ENCODE peak calls at places on chromosomes 13 and 19, in five cellular contexts. One of them, this sample, is unnamed.

GRCh38 chr19:55525289-55526101 is 11.4 kb downstream of the SBK2 start:
- DNase-seq in M059J: no peak
- DNase-seq in fibroblast of the conjunctiva: no peak
- DNase-seq in NCI-H1092: no peak
- DNase-seq in CD8-positive, alpha-beta memory T cell: no peak
- DNase-seq in this sample: no peak

GRCh38 chr19:54430306-54431254 is 15.3 kb downstream of the TTYH1 start:
- DNase-seq in M059J: peak; percentile 17
- DNase-seq in fibroblast of the conjunctiva: no peak
- DNase-seq in NCI-H1092: no peak
- DNase-seq in CD8-positive, alpha-beta memory T cell: peak; percentile 32
- DNase-seq in this sample: peak; percentile 80

GRCh38 chr13:51158923-51159322 is 47.8 kb upstream of the C13orf42 start:
- DNase-seq in M059J: peak; percentile 3
- DNase-seq in fibroblast of the conjunctiva: peak; percentile 9
- DNase-seq in NCI-H1092: no peak
- DNase-seq in CD8-positive, alpha-beta memory T cell: no peak
- DNase-seq in this sample: peak; percentile 45

GRCh38 chr13:39676315-39676876 is 20.9 kb downstream of the COG6 start:
- DNase-seq in M059J: peak; percentile 50
- DNase-seq in fibroblast of the conjunctiva: peak; percentile 37
- DNase-seq in NCI-H1092: peak; percentile 3
- DNase-seq in CD8-positive, alpha-beta memory T cell: no peak
- DNase-seq in this sample: no peak

GRCh38 chr19:48616491-48617056 is 1.7 kb upstream of the FAM83E start:
- DNase-seq in M059J: no peak
- DNase-seq in fibroblast of the conjunctiva: no peak
- DNase-seq in NCI-H1092: no peak
- DNase-seq in CD8-positive, alpha-beta memory T cell: no peak
- DNase-seq in this sample: no peak

GRCh38 chr13:93180376-93180966 is 46.1 kb upstream of the GPC6 start:
- DNase-seq in M059J: peak; percentile 0
- DNase-seq in fibroblast of the conjunctiva: no peak
- DNase-seq in NCI-H1092: no peak
- DNase-seq in CD8-positive, alpha-beta memory T cell: no peak
- DNase-seq in this sample: no peak

GRCh38 chr13:97221989-97222700 is at the start of gene MBNL2:
- DNase-seq in M059J: peak; percentile 92
- DNase-seq in fibroblast of the conjunctiva: peak; percentile 93
- DNase-seq in NCI-H1092: peak; percentile 80
- DNase-seq in CD8-positive, alpha-beta memory T cell: peak; percentile 75
- DNase-seq in this sample: peak; percentile 87

GRCh38 chr13:52713894-52714293 is 25.7 kb downstream of the CNMD start:
- DNase-seq in M059J: no peak
- DNase-seq in fibroblast of the conjunctiva: no peak
- DNase-seq in NCI-H1092: no peak
- DNase-seq in CD8-positive, alpha-beta memory T cell: no peak
- DNase-seq in this sample: no peak

GRCh38 chr19:4568884-4569283 is 9.4 kb upstream of the SEMA6B start:
- DNase-seq in M059J: no peak
- DNase-seq in fibroblast of the conjunctiva: no peak
- DNase-seq in NCI-H1092: no peak
- DNase-seq in CD8-positive, alpha-beta memory T cell: no peak
- DNase-seq in this sample: no peak

GRCh38 chr19:10636304-10636972 is 11.1 kb downstream of the SLC44A2 start:
- DNase-seq in M059J: no peak
- DNase-seq in fibroblast of the conjunctiva: no peak
- DNase-seq in NCI-H1092: no peak
- DNase-seq in CD8-positive, alpha-beta memory T cell: no peak
- DNase-seq in this sample: peak; percentile 4

GRCh38 chr19:6059996-6060599 is 50.2 kb downstream of the RFX2 start:
- DNase-seq in M059J: no peak
- DNase-seq in fibroblast of the conjunctiva: no peak
- DNase-seq in NCI-H1092: no peak
- DNase-seq in CD8-positive, alpha-beta memory T cell: no peak
- DNase-seq in this sample: no peak

GRCh38 chr13:114022309-114022669 is 48.4 kb upstream of the C13orf46 start:
- DNase-seq in M059J: no peak
- DNase-seq in fibroblast of the conjunctiva: no peak
- DNase-seq in NCI-H1092: no peak
- DNase-seq in CD8-positive, alpha-beta memory T cell: no peak
- DNase-seq in this sample: no peak

GRCh38 chr13:43663474-43664090 is 123.2 kb downstream of the ENOX1 start:
- DNase-seq in M059J: peak; percentile 20
- DNase-seq in fibroblast of the conjunctiva: peak; percentile 4
- DNase-seq in NCI-H1092: no peak
- DNase-seq in CD8-positive, alpha-beta memory T cell: no peak
- DNase-seq in this sample: peak; percentile 7

GRCh38 chr13:44810067-44810840 is 179.0 kb downstream of the NUFIP1 start:
- DNase-seq in M059J: no peak
- DNase-seq in fibroblast of the conjunctiva: no peak
- DNase-seq in NCI-H1092: peak; percentile 4
- DNase-seq in CD8-positive, alpha-beta memory T cell: no peak
- DNase-seq in this sample: no peak

GRCh38 chr19:55460670-55461258 is 678 bp downstream of the ISOC2 start:
- DNase-seq in M059J: peak; percentile 52
- DNase-seq in fibroblast of the conjunctiva: peak; percentile 82
- DNase-seq in NCI-H1092: no peak
- DNase-seq in CD8-positive, alpha-beta memory T cell: peak; percentile 16
- DNase-seq in this sample: peak; percentile 90

GRCh38 chr13:30026093-30026492 is 175.7 kb upstream of the UBL3 start:
- DNase-seq in M059J: peak; percentile 85
- DNase-seq in fibroblast of the conjunctiva: peak; percentile 61
- DNase-seq in NCI-H1092: no peak
- DNase-seq in CD8-positive, alpha-beta memory T cell: no peak
- DNase-seq in this sample: peak; percentile 63

GRCh38 chr19:54388001-54388802 is 23.5 kb upstream of the LAIR1 start:
- DNase-seq in M059J: no peak
- DNase-seq in fibroblast of the conjunctiva: no peak
- DNase-seq in NCI-H1092: no peak
- DNase-seq in CD8-positive, alpha-beta memory T cell: peak; percentile 35
- DNase-seq in this sample: no peak

GRCh38 chr19:30479231-30479630 is 107.0 kb downstream of the ZNF536 start:
- DNase-seq in M059J: no peak
- DNase-seq in fibroblast of the conjunctiva: peak; percentile 51
- DNase-seq in NCI-H1092: no peak
- DNase-seq in CD8-positive, alpha-beta memory T cell: no peak
- DNase-seq in this sample: peak; percentile 53

GRCh38 chr13:109628251-109628699 is 158.1 kb downstream of the IRS2 start:
- DNase-seq in M059J: peak; percentile 80
- DNase-seq in fibroblast of the conjunctiva: no peak
- DNase-seq in NCI-H1092: no peak
- DNase-seq in CD8-positive, alpha-beta memory T cell: no peak
- DNase-seq in this sample: peak; percentile 53

GRCh38 chr19:35911790-35912189 is 3.7 kb upstream of the TYROBP start:
- DNase-seq in M059J: peak; percentile 84
- DNase-seq in fibroblast of the conjunctiva: no peak
- DNase-seq in NCI-H1092: no peak
- DNase-seq in CD8-positive, alpha-beta memory T cell: no peak
- DNase-seq in this sample: no peak

GRCh38 chr19:41206926-41207750 is 11.9 kb upstream of the AXL start:
- DNase-seq in M059J: no peak
- DNase-seq in fibroblast of the conjunctiva: peak; percentile 34
- DNase-seq in NCI-H1092: no peak
- DNase-seq in CD8-positive, alpha-beta memory T cell: no peak
- DNase-seq in this sample: no peak

GRCh38 chr13:30985637-30986205 is 53.3 kb downstream of the TEX26 start:
- DNase-seq in M059J: peak; percentile 80
- DNase-seq in fibroblast of the conjunctiva: peak; percentile 10
- DNase-seq in NCI-H1092: no peak
- DNase-seq in CD8-positive, alpha-beta memory T cell: no peak
- DNase-seq in this sample: no peak

GRCh38 chr13:51814825-51815650 is 11.1 kb upstream of the DHRS12 start:
- DNase-seq in M059J: peak; percentile 55
- DNase-seq in fibroblast of the conjunctiva: peak; percentile 34
- DNase-seq in NCI-H1092: peak; percentile 43
- DNase-seq in CD8-positive, alpha-beta memory T cell: peak; percentile 55
- DNase-seq in this sample: peak; percentile 70

GRCh38 chr19:39557791-39558622 is 18.0 kb upstream of the EID2 start:
- DNase-seq in M059J: peak; percentile 70
- DNase-seq in fibroblast of the conjunctiva: no peak
- DNase-seq in NCI-H1092: no peak
- DNase-seq in CD8-positive, alpha-beta memory T cell: no peak
- DNase-seq in this sample: no peak

GRCh38 chr13:38417727-38418126 is 68.1 kb downstream of the UFM1 start:
- DNase-seq in M059J: peak; percentile 36
- DNase-seq in fibroblast of the conjunctiva: peak; percentile 8
- DNase-seq in NCI-H1092: no peak
- DNase-seq in CD8-positive, alpha-beta memory T cell: no peak
- DNase-seq in this sample: peak; percentile 7

GRCh38 chr19:53961523-53962345 is 1.0 kb upstream of the CACNG8 start:
- DNase-seq in M059J: peak; percentile 38
- DNase-seq in fibroblast of the conjunctiva: no peak
- DNase-seq in NCI-H1092: no peak
- DNase-seq in CD8-positive, alpha-beta memory T cell: no peak
- DNase-seq in this sample: no peak

GRCh38 chr13:73129023-73129422 is 70.2 kb downstream of the KLF5 start:
- DNase-seq in M059J: no peak
- DNase-seq in fibroblast of the conjunctiva: no peak
- DNase-seq in NCI-H1092: no peak
- DNase-seq in CD8-positive, alpha-beta memory T cell: no peak
- DNase-seq in this sample: no peak

GRCh38 chr19:44552324-44552723 is 22.8 kb upstream of the CEACAM20 start:
- DNase-seq in M059J: peak; percentile 62
- DNase-seq in fibroblast of the conjunctiva: no peak
- DNase-seq in NCI-H1092: no peak
- DNase-seq in CD8-positive, alpha-beta memory T cell: no peak
- DNase-seq in this sample: peak; percentile 63

GRCh38 chr13:20566424-20566916 is 487 bp upstream of the IFT88 start:
- DNase-seq in M059J: peak; percentile 64
- DNase-seq in fibroblast of the conjunctiva: no peak
- DNase-seq in NCI-H1092: no peak
- DNase-seq in CD8-positive, alpha-beta memory T cell: peak; percentile 4
- DNase-seq in this sample: no peak

GRCh38 chr13:77105051-77105450 is 78.1 kb upstream of the FBXL3 start:
- DNase-seq in M059J: no peak
- DNase-seq in fibroblast of the conjunctiva: no peak
- DNase-seq in NCI-H1092: no peak
- DNase-seq in CD8-positive, alpha-beta memory T cell: no peak
- DNase-seq in this sample: no peak

GRCh38 chr19:16252459-16253205 is 54.9 kb downstream of the AP1M1 start:
- DNase-seq in M059J: no peak
- DNase-seq in fibroblast of the conjunctiva: no peak
- DNase-seq in NCI-H1092: no peak
- DNase-seq in CD8-positive, alpha-beta memory T cell: no peak
- DNase-seq in this sample: no peak

GRCh38 chr19:3785464-3785937 is 680 bp downstream of the MATK start:
- DNase-seq in M059J: no peak
- DNase-seq in fibroblast of the conjunctiva: no peak
- DNase-seq in NCI-H1092: no peak
- DNase-seq in CD8-positive, alpha-beta memory T cell: no peak
- DNase-seq in this sample: no peak